ENCODE peak calls at places on chromosomes 5 and 9, in six cellular contexts. Q is GM12878, N is fibroblast of lung, P is HCT116, D is endothelial cell of umbilical vein, R is HepG2. Z is an unnamed sample. For H4K20me1, the result is how much of the 10 kb centered on the place peaks cover.

GRCh38 chr5:112933651-112934365 is 11.8 kb upstream of the REEP5 start:
- DNase-seq in P (no peak), R (no peak), N (peak), Q (no peak), D (no peak), Z (no peak)

GRCh38 chr9:135661801-135662560 is 1.1 kb upstream of the LCN9 start:
- DNase-seq in N (no peak), D (no peak), P (no peak), R (no peak), Q (no peak), Z (no peak)

GRCh38 chr5:33662721-33663435 is 222.1 kb downstream of the TARS1 start:
- DNase-seq in N (peak), Q (no peak), D (no peak), R (no peak), P (no peak), Z (no peak)

GRCh38 chr9:4581861-4582565 is 80.1 kb upstream of the PLPP6 start:
- DNase-seq in D (no peak), P (no peak), Q (no peak), R (no peak), N (no peak), Z (no peak)

GRCh38 chr5:149002761-149003689 is 59.8 kb downstream of the SH3TC2 start:
- DNase-seq in P (no peak), R (no peak), Q (no peak), N (peak), D (peak), Z (no peak)

GRCh38 chr9:68560131-68560844 is 19.6 kb upstream of the TMEM252 start:
- DNase-seq in Q (no peak), N (peak), P (peak), D (peak), R (peak), Z (peak)

GRCh38 chr5:181120761-181121160 is 10.2 kb downstream of the OR2V1 start:
- DNase-seq in D (no peak), R (no peak), N (no peak), Q (no peak), P (no peak), Z (no peak)

GRCh38 chr5:66113160-66113559 is 30.9 kb upstream of the SREK1 start:
- DNase-seq in D (no peak), P (peak), N (peak), Q (no peak), R (peak), Z (no peak)

GRCh38 chr5:76145945-76146344 is 62.8 kb downstream of the SV2C start:
- DNase-seq in D (no peak), R (peak), P (peak), Q (no peak), N (peak), Z (peak)

GRCh38 chr9:91778031-91778430 is 172.0 kb downstream of the ROR2 start:
- DNase-seq in Q (no peak), R (no peak), P (no peak), D (no peak), N (peak), Z (no peak)

GRCh38 chr9:17929506-17929905 is 350.6 kb downstream of the SH3GL2 start:
- DNase-seq in D (no peak), R (no peak), Q (no peak), N (no peak), P (no peak), Z (no peak)

GRCh38 chr5:143456952-143457547 is 53.6 kb upstream of the NR3C1 start:
- DNase-seq in D (peak), R (no peak), N (peak), P (peak), Q (no peak), Z (no peak)

GRCh38 chr5:178291969-178292825 is 59.6 kb upstream of the PHYKPL start:
- DNase-seq in P (no peak), D (no peak), Q (no peak), N (no peak), R (no peak), Z (no peak)

GRCh38 chr5:100119903-100120302 is 415.3 kb upstream of the FAM174A start:
- DNase-seq in D (no peak), R (no peak), Q (no peak), P (no peak), N (no peak), Z (no peak)

GRCh38 chr5:61401726-61402125 is 69.7 kb downstream of the ZSWIM6 start:
- DNase-seq in P (no peak), Q (no peak), R (no peak), N (peak), D (peak), Z (no peak)

GRCh38 chr9:84111726-84112125 is 131.1 kb downstream of the RMI1 start:
- DNase-seq in R (no peak), N (peak), Q (no peak), D (no peak), P (no peak), Z (no peak)

DNA sequence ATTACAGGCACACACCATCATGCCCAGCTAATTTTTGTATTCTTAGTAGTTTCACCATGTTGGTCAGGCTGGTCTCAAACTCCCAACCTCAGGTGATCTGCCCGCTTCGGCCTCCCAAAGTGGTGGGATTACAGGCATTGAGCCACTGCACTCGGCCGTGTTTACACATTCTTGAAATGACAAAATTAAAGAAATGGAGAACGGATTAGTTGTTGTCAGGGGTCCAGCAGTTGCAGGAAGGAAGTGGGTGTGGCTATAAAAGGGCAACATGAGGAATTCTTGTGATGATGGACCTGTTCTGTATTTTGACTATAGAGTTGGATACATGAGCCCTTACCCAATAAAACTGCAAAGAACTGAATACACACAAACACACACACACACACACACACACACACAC is 17.3 kb downstream of the PPP6C start:
- DNase-seq in D (peak), N (peak), P (no peak), R (no peak), Q (no peak), Z (no peak)
- H3K4me3 ChIP-seq in D (no peak), N (no peak), P (no peak), R (no peak), Q (no peak), Z (no peak)

DNA sequence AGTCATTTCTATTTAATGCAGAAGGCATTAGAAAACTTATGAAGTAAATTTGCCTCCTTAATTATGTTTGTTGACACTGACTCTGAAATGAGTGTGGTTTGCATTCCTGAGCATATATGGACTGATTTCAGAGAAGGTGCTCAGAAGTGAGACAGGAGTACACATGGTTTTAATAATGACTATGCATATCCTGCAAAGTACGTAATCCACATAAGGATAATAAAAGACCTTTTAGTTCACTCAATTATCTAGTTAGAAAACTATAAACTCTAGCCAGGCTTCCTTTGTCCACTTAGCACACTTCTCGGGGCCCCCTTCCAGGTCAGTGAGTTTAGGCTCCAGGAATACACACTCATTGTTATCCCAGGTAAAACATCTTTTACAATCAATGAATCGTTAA is 75.7 kb upstream of the SNX2 start:
- DNase-seq in R (no peak), P (no peak), N (peak), Q (no peak), D (no peak), Z (no peak)
- H2AFZ ChIP-seq in R (no peak), P (no peak), N (no peak), Q (no peak), D (no peak), Z (no peak)

GRCh38 chr9:96392263-96392662 is 8.8 kb upstream of the SLC35D2 start:
- DNase-seq in Q (no peak), R (no peak), D (no peak), P (no peak), N (no peak), Z (peak)

GRCh38 chr9:96391021-96391765 is 7.7 kb upstream of the SLC35D2 start:
- DNase-seq in D (peak), N (no peak), Q (no peak), R (peak), P (no peak), Z (peak)

GRCh38 chr9:96395964-96396363 is 12.5 kb upstream of the SLC35D2 start:
- DNase-seq in R (no peak), Q (no peak), D (no peak), P (no peak), N (no peak), Z (no peak)

GRCh38 chr9:96398582-96399334 is 15.2 kb upstream of the SLC35D2 start:
- DNase-seq in D (peak), Q (no peak), R (no peak), N (no peak), P (no peak), Z (no peak)

GRCh38 chr9:96394832-96395496 is 11.5 kb upstream of the SLC35D2 start:
- DNase-seq in N (no peak), D (no peak), P (no peak), Q (no peak), R (no peak), Z (peak)
- H4K20me1 ChIP-seq in N (under half), D (under half), P (under half), Q (under half), R (under half), Z (under half)

DNA sequence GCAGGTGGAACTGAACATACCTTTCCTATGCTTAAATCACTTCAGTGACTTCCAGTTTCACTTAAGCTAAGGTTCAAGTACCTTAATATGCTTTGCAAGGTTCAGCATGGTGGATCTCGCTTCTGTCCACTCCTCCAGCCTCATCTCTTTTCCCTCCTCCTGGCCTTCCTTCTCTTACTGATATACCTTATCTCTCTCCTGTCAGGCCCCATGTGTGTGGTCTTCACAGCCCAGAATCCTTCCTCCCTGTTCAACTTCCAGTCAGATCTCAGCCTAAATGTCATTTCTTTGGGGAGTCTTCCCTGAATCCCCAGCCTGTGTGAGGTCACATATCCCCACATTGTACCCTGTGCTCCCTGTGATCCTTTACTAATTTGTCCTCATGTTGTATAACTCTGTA is 87.7 kb downstream of the ANGPTL2 start:
- DNase-seq in P (no peak), N (no peak), R (no peak), D (no peak), Q (no peak), Z (no peak)
- H3K4me3 ChIP-seq in P (no peak), N (no peak), R (no peak), D (no peak), Q (no peak), Z (no peak)

GRCh38 chr5:39199335-39199734 is 20.0 kb downstream of the FYB1 start:
- DNase-seq in P (no peak), Q (no peak), N (no peak), D (no peak), R (no peak), Z (no peak)
- H2AFZ ChIP-seq in P (peak), Q (no peak), N (no peak), D (no peak), R (no peak), Z (no peak)

DNA sequence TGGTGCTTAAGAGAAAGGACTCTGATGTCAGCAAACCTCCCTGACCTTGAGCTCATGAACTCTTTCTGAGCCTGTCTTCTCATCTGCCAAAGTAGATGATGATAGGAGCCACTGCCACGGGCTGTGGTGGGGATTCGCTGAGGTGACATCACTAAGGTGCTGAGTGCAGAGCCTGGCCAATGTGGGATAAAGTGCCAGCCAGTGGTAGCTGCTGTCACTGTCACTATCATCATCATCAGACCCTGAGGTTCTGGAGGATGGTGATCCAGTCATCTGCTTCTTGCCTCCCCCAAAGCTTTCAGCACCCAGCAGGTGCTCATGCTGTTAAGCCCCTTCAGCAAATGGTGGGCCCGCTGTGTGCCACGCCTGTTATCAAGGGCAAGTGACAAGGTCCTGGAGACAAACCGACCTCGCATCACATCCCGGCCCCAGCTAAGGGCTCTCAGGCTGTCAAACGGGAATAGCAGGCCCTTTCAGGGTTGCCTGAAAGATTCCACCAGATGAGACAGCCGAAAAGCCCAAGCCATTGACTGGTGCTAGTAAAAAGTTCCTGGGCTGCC is 6.4 kb downstream of the FPGS start:
- DNase-seq in Q (no peak), R (no peak), N (no peak), P (no peak), D (no peak), Z (no peak)
- H4K20me1 ChIP-seq in Q (under half), R (under half), N (under half), P (under half), D (under half), Z (under half)

GRCh38 chr5:179461576-179461975 is 88.8 kb upstream of the RUFY1 start:
- DNase-seq in D (no peak), P (no peak), R (no peak), N (no peak), Q (no peak), Z (no peak)

GRCh38 chr5:179459771-179460170 is 90.6 kb upstream of the RUFY1 start:
- DNase-seq in Q (no peak), D (no peak), R (no peak), P (no peak), N (no peak), Z (no peak)

GRCh38 chr5:179468696-179469095 is 81.7 kb upstream of the RUFY1 start:
- DNase-seq in Q (no peak), P (no peak), D (no peak), R (no peak), N (no peak), Z (no peak)

GRCh38 chr5:179467441-179467840 is 82.9 kb upstream of the RUFY1 start:
- DNase-seq in Q (no peak), D (no peak), R (no peak), N (no peak), P (no peak), Z (no peak)

DNA sequence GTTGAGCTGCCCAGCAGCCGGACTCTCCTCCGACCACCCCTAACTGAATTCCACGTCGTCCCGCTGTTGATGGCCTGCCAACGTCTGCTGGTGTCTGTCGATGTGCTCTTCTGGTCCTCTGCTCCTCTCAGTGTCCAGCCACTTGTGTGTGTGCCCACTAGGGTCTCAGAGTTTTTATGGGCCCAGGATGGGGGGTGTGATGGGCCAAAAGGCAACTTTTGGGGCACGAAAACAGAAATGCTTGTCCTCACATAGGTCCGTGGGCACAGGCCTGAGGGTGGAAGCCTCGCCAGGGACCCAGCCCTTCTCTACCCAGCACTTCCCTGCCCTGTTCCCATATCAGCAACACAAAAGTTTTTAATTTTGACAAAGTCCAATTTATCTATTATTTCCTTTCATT is 85.7 kb upstream of the RUFY1 start:
- DNase-seq in N (no peak), R (no peak), Q (no peak), P (no peak), D (no peak), Z (no peak)
- H3K4me3 ChIP-seq in N (no peak), R (no peak), Q (no peak), P (no peak), D (no peak), Z (no peak)

GRCh38 chr9:115413304-115413703 is 295.3 kb upstream of the TNC start:
- DNase-seq in N (no peak), D (no peak), Q (no peak), R (no peak), P (no peak), Z (no peak)

GRCh38 chr9:115416299-115416698 is 298.3 kb upstream of the TNC start:
- DNase-seq in R (no peak), N (no peak), P (no peak), D (no peak), Q (peak), Z (no peak)

GRCh38 chr9:115413766-115414382 is 295.9 kb upstream of the TNC start:
- DNase-seq in Q (no peak), N (no peak), R (no peak), P (no peak), D (no peak), Z (no peak)

GRCh38 chr9:115414561-115414960 is 296.6 kb upstream of the TNC start:
- DNase-seq in Q (no peak), D (no peak), R (no peak), P (no peak), N (no peak), Z (no peak)

DNA sequence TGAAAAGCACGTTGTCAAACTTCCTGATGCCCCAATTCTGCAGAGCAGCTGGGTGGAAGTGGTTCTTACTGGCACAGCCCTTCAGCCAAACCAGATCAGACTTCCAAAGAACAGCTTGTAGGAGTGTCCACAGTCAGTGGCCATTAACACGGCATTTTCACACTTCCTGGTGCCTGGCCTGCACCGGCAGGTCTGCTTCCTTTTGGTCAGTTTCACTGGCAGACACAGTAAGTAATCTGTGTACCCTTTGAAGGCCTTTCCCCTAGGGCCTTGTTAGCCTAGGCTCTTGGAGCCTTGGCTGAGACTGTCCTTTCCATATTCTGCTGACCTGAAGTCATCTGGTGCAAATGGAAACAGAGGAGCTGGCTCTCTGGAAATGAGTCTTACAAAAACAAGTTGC is 297.5 kb upstream of the TNC start:
- DNase-seq in P (no peak), Q (no peak), R (no peak), D (no peak), N (no peak), Z (no peak)
- H2AFZ ChIP-seq in P (no peak), Q (no peak), R (no peak), D (no peak), N (no peak), Z (no peak)

GRCh38 chr9:37551468-37551867 is 24.7 kb downstream of the FBXO10 start:
- DNase-seq in Q (no peak), R (no peak), P (no peak), D (no peak), N (no peak), Z (no peak)

GRCh38 chr9:37543468-37543867 is 32.7 kb downstream of the FBXO10 start:
- DNase-seq in R (no peak), P (no peak), Q (no peak), N (no peak), D (no peak), Z (no peak)

GRCh38 chr9:37549527-37549926 is 26.7 kb downstream of the FBXO10 start:
- DNase-seq in P (no peak), D (no peak), Q (no peak), R (no peak), N (peak), Z (no peak)

GRCh38 chr9:37550781-37551180 is 25.4 kb downstream of the FBXO10 start:
- DNase-seq in P (no peak), Q (no peak), N (peak), D (no peak), R (no peak), Z (no peak)

DNA sequence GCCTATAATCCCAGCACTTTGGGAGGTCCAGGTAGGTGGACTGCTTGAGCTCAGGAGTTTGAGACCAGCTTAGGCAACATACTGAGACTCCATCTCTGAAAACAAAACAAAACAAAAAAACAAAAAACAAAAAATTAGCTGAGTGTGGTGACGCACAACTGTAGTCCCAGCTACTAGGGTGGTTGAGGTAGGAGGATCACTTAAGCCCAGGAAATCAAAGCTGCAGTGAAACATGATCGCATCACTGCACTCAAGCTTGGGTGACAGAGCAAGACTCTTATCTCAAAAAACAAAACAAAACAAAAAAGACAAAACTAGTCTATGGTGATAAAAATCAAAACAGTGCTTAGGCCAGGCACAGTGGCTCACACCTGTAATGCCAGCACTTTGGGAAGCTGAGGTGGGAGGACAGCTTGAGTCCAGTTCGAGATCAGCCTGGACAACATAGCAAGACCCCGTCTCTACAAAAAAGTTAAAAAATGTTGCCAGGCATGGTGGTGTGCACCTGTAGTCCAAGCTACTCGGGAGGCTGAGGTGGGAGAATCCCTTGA is 28.8 kb downstream of the FBXO10 start:
- DNase-seq in R (no peak), P (no peak), N (no peak), D (no peak), Q (no peak), Z (no peak)
- H4K20me1 ChIP-seq in R (under half), P (under half), N (under half), D (under half), Q (under half), Z (under half)

Z was measured in Karpas-422.